ENCODE peak calls at places on chromosomes 11 and 22, in nine cellular contexts. One of them, this sample, is unnamed.
A peak's percentile ranks its signal among the peaks of the same experiment; 100 is the strongest.

GRCh38 chr11:86548278-86548917 is 124.0 kb downstream of the ME3 start:
- DNase-seq in cardiac muscle cell: no peak
- DNase-seq in HuH-7.5: no peak
- DNase-seq in endothelial cell: no peak
- DNase-seq in fibroblast of lung: peak; percentile 85
- DNase-seq in stimulated activated CD4-positive, alpha-beta T cell treated with anti-CD3 and anti-CD28 coated beads, Interleukin-2, amount 100 ng/mL, for 4 hours: no peak
- DNase-seq in stomach: no peak
- DNase-seq in endodermal cell: no peak
- DNase-seq in NCI-H345: no peak
- DNase-seq in this sample: no peak

GRCh38 chr11:108606495-108607160 is 13.1 kb upstream of the EXPH5 start:
- DNase-seq in HuH-7.5: no peak
- DNase-seq in fibroblast of lung: peak; percentile 37
- DNase-seq in cardiac muscle cell: no peak
- DNase-seq in endothelial cell: no peak
- DNase-seq in endodermal cell: no peak
- DNase-seq in stomach: no peak
- DNase-seq in stimulated activated CD4-positive, alpha-beta T cell treated with anti-CD3 and anti-CD28 coated beads, Interleukin-2, amount 100 ng/mL, for 4 hours: no peak
- DNase-seq in NCI-H345: no peak
- DNase-seq in this sample: no peak

GRCh38 chr11:103471546-103471945 is 362.3 kb downstream of the DYNC2H1 start:
- DNase-seq in endothelial cell: no peak
- DNase-seq in cardiac muscle cell: no peak
- DNase-seq in HuH-7.5: no peak
- DNase-seq in stomach: no peak
- DNase-seq in endodermal cell: no peak
- DNase-seq in NCI-H345: no peak
- DNase-seq in stimulated activated CD4-positive, alpha-beta T cell treated with anti-CD3 and anti-CD28 coated beads, Interleukin-2, amount 100 ng/mL, for 4 hours: no peak
- DNase-seq in fibroblast of lung: no peak
- DNase-seq in this sample: no peak

GRCh38 chr11:18776324-18776723 is 15.3 kb downstream of the PTPN5 start:
- DNase-seq in stimulated activated CD4-positive, alpha-beta T cell treated with anti-CD3 and anti-CD28 coated beads, Interleukin-2, amount 100 ng/mL, for 4 hours: no peak
- DNase-seq in fibroblast of lung: no peak
- DNase-seq in endodermal cell: no peak
- DNase-seq in NCI-H345: no peak
- DNase-seq in HuH-7.5: no peak
- DNase-seq in endothelial cell: no peak
- DNase-seq in cardiac muscle cell: no peak
- DNase-seq in stomach: no peak
- DNase-seq in this sample: no peak

GRCh38 chr11:118900535-118901384 is 17.1 kb downstream of the CXCR5 start:
- DNase-seq in NCI-H345: no peak
- DNase-seq in stomach: no peak
- DNase-seq in HuH-7.5: no peak
- DNase-seq in endothelial cell: no peak
- DNase-seq in endodermal cell: no peak
- DNase-seq in cardiac muscle cell: no peak
- DNase-seq in stimulated activated CD4-positive, alpha-beta T cell treated with anti-CD3 and anti-CD28 coated beads, Interleukin-2, amount 100 ng/mL, for 4 hours: no peak
- DNase-seq in fibroblast of lung: no peak
- DNase-seq in this sample: no peak

GRCh38 chr11:76663912-76664440 is 6.6 kb downstream of the LRRC32 start:
- DNase-seq in stimulated activated CD4-positive, alpha-beta T cell treated with anti-CD3 and anti-CD28 coated beads, Interleukin-2, amount 100 ng/mL, for 4 hours: no peak
- DNase-seq in HuH-7.5: no peak
- DNase-seq in endothelial cell: no peak
- DNase-seq in endodermal cell: peak; percentile 32
- DNase-seq in fibroblast of lung: no peak
- DNase-seq in NCI-H345: no peak
- DNase-seq in stomach: no peak
- DNase-seq in cardiac muscle cell: no peak
- DNase-seq in this sample: no peak

GRCh38 chr22:30178180-30179126 is 68.1 kb downstream of the LIF start:
- DNase-seq in fibroblast of lung: no peak
- DNase-seq in cardiac muscle cell: no peak
- DNase-seq in NCI-H345: no peak
- DNase-seq in stimulated activated CD4-positive, alpha-beta T cell treated with anti-CD3 and anti-CD28 coated beads, Interleukin-2, amount 100 ng/mL, for 4 hours: peak; percentile 31
- DNase-seq in stomach: no peak
- DNase-seq in HuH-7.5: no peak
- DNase-seq in endodermal cell: no peak
- DNase-seq in endothelial cell: no peak
- DNase-seq in this sample: peak; percentile 81

GRCh38 chr11:114131366-114131963 is 72.0 kb downstream of the ZBTB16 start:
- DNase-seq in endothelial cell: no peak
- DNase-seq in stimulated activated CD4-positive, alpha-beta T cell treated with anti-CD3 and anti-CD28 coated beads, Interleukin-2, amount 100 ng/mL, for 4 hours: no peak
- DNase-seq in stomach: no peak
- DNase-seq in endodermal cell: no peak
- DNase-seq in HuH-7.5: no peak
- DNase-seq in fibroblast of lung: no peak
- DNase-seq in NCI-H345: no peak
- DNase-seq in cardiac muscle cell: no peak
- DNase-seq in this sample: peak; percentile 18

GRCh38 chr11:14347991-14348390 is 11.0 kb downstream of the RRAS2 start:
- DNase-seq in endothelial cell: no peak
- DNase-seq in stomach: no peak
- DNase-seq in HuH-7.5: no peak
- DNase-seq in cardiac muscle cell: no peak
- DNase-seq in fibroblast of lung: no peak
- DNase-seq in endodermal cell: no peak
- DNase-seq in NCI-H345: peak; percentile 57
- DNase-seq in stimulated activated CD4-positive, alpha-beta T cell treated with anti-CD3 and anti-CD28 coated beads, Interleukin-2, amount 100 ng/mL, for 4 hours: no peak
- DNase-seq in this sample: no peak

GRCh38 chr22:37930952-37931440 is 22.4 kb downstream of the C22orf23 start:
- DNase-seq in HuH-7.5: no peak
- DNase-seq in endodermal cell: no peak
- DNase-seq in stomach: no peak
- DNase-seq in NCI-H345: no peak
- DNase-seq in fibroblast of lung: no peak
- DNase-seq in cardiac muscle cell: no peak
- DNase-seq in stimulated activated CD4-positive, alpha-beta T cell treated with anti-CD3 and anti-CD28 coated beads, Interleukin-2, amount 100 ng/mL, for 4 hours: no peak
- DNase-seq in endothelial cell: no peak
- DNase-seq in this sample: no peak

GRCh38 chr11:43738600-43739409 is 58.3 kb downstream of the HSD17B12 start:
- DNase-seq in stomach: no peak
- DNase-seq in fibroblast of lung: peak; percentile 89
- DNase-seq in stimulated activated CD4-positive, alpha-beta T cell treated with anti-CD3 and anti-CD28 coated beads, Interleukin-2, amount 100 ng/mL, for 4 hours: no peak
- DNase-seq in HuH-7.5: peak; percentile 22
- DNase-seq in cardiac muscle cell: peak; percentile 86
- DNase-seq in endothelial cell: no peak
- DNase-seq in NCI-H345: peak; percentile 3
- DNase-seq in endodermal cell: no peak
- DNase-seq in this sample: no peak

GRCh38 chr11:79287952-79288351 is 152.9 kb downstream of the TENM4 start:
- DNase-seq in fibroblast of lung: no peak
- DNase-seq in cardiac muscle cell: peak; percentile 44
- DNase-seq in stimulated activated CD4-positive, alpha-beta T cell treated with anti-CD3 and anti-CD28 coated beads, Interleukin-2, amount 100 ng/mL, for 4 hours: no peak
- DNase-seq in stomach: no peak
- DNase-seq in endothelial cell: no peak
- DNase-seq in NCI-H345: no peak
- DNase-seq in endodermal cell: no peak
- DNase-seq in HuH-7.5: no peak
- DNase-seq in this sample: no peak

GRCh38 chr22:30922151-30922611 is 46.4 kb downstream of the MORC2 start:
- DNase-seq in cardiac muscle cell: no peak
- DNase-seq in NCI-H345: no peak
- DNase-seq in HuH-7.5: peak; percentile 21
- DNase-seq in fibroblast of lung: peak; percentile 25
- DNase-seq in endodermal cell: no peak
- DNase-seq in endothelial cell: no peak
- DNase-seq in stomach: peak; percentile 55
- DNase-seq in stimulated activated CD4-positive, alpha-beta T cell treated with anti-CD3 and anti-CD28 coated beads, Interleukin-2, amount 100 ng/mL, for 4 hours: peak; percentile 85
- DNase-seq in this sample: peak; percentile 81

GRCh38 chr11:69295995-69296889 is 2.3 kb downstream of the MYEOV start:
- DNase-seq in NCI-H345: no peak
- DNase-seq in endothelial cell: no peak
- DNase-seq in cardiac muscle cell: no peak
- DNase-seq in endodermal cell: no peak
- DNase-seq in fibroblast of lung: peak; percentile 45
- DNase-seq in stomach: peak; percentile 43
- DNase-seq in HuH-7.5: peak; percentile 99
- DNase-seq in stimulated activated CD4-positive, alpha-beta T cell treated with anti-CD3 and anti-CD28 coated beads, Interleukin-2, amount 100 ng/mL, for 4 hours: no peak
- DNase-seq in this sample: no peak

This sample was measured in stimulated activated naive CD8-positive, alpha-beta T cell treated with anti-CD3 and anti-CD28 coated beads, Interleukin-15, amount 100 ng/mL, for 72 hours.